ENCODE peak calls at places on chromosomes 16 and 17, in seven cellular contexts. A, N, L, Y, E, P and J are unnamed samples.

GRCh38 chr16:47016700-47017133 is 43.2 kb upstream of the DNAJA2 start:
- DNase-seq in A (no peak), N (no peak), L (no peak), Y (no peak), E (no peak), P (no peak), J (no peak)

GRCh38 chr17:74815671-74816370 is 39.7 kb upstream of the NAT9 start:
- DNase-seq in A (no peak), N (no peak), L (no peak), Y (no peak), E (no peak), P (no peak), J (no peak)

GRCh38 chr17:20059728-20060188 is 50.6 kb downstream of the SPECC1 start:
- DNase-seq in A (no peak), N (no peak), L (no peak), Y (no peak), E (no peak), P (peak; percentile 93), J (no peak)

GRCh38 chr17:20267459-20267842 is 199.9 kb downstream of the LGALS9B start:
- DNase-seq in A (no peak), N (peak; percentile 19), L (peak; percentile 46), Y (no peak), E (no peak), P (no peak), J (no peak)

GRCh38 chr16:57966133-57966805 is 4.7 kb downstream of the CNGB1 start:
- DNase-seq in A (no peak), N (no peak), L (no peak), Y (no peak), E (no peak), P (no peak), J (no peak)

GRCh38 chr16:57091200-57091989 is 988 bp upstream of the CPNE2 start:
- DNase-seq in A (peak; percentile 80), N (no peak), L (no peak), Y (peak; percentile 32), E (peak; percentile 51), P (peak; percentile 65), J (no peak)

GRCh38 chr17:4587195-4587594 is 2.9 kb downstream of the SMTNL2 start:
- DNase-seq in A (no peak), N (no peak), L (no peak), Y (no peak), E (no peak), P (no peak), J (no peak)

GRCh38 chr17:12256380-12256995 is 235.8 kb downstream of the MAP2K4 start:
- DNase-seq in A (no peak), N (no peak), L (no peak), Y (peak; percentile 29), E (no peak), P (peak; percentile 75), J (no peak)

GRCh38 chr16:9148376-9149015 is 57.1 kb downstream of the HAPSTR1 start:
- DNase-seq in A (no peak), N (no peak), L (no peak), Y (no peak), E (no peak), P (no peak), J (no peak)

GRCh38 chr16:14525021-14525420 is 105.0 kb downstream of the PARN start:
- DNase-seq in A (no peak), N (no peak), L (no peak), Y (no peak), E (no peak), P (no peak), J (no peak)

GRCh38 chr16:14458576-14458975 is 171.5 kb downstream of the PARN start:
- DNase-seq in A (no peak), N (no peak), L (no peak), Y (no peak), E (no peak), P (no peak), J (no peak)

DNA sequence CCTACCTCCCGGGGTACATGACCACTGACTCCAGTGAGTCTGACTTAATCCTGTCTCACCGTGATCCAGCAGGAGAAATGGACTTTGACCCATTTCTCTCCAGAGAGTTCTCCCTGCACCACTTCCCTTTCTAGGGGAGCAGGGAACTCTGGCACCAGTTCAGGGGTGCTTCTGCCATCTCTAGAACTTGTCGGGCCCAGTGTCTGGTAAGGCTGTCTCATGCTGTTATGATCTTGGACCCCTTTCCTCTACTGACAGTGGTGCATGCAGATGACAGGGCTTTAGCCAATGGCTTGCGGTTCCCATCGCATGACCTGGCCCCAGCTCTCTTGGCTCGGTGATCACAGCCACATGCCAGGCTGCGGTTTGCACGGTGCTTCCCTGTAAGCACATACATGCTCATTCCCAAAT is 62.0 kb downstream of the SLC39A11 start:
- DNase-seq in A (no peak), N (no peak), L (no peak), Y (no peak), E (peak; percentile 30), P (peak; percentile 26), J (no peak)
- H3K4me1 ChIP-seq in A (no peaks in the 10 kb centered on the region), N (no peaks in the 10 kb centered on the region), L (no peaks in the 10 kb centered on the region), Y (no peaks in the 10 kb centered on the region), E (peaks cover 10% of the 10 kb centered on the region), P (peaks cover 17% of the 10 kb centered on the region), J (no peaks in the 10 kb centered on the region)

GRCh38 chr16:53068423-53068833 is 13.6 kb downstream of the CHD9 start:
- DNase-seq in A (no peak), N (no peak), L (no peak), Y (no peak), E (no peak), P (no peak), J (no peak)
- H3K4me1 ChIP-seq in A (peaks cover 12% of the 10 kb centered on the region), N (peaks cover 12% of the 10 kb centered on the region), L (peaks cover 42% of the 10 kb centered on the region), Y (peaks cover 43% of the 10 kb centered on the region), E (peaks cover 17% of the 10 kb centered on the region), P (no peaks in the 10 kb centered on the region), J (peaks cover 58% of the 10 kb centered on the region)

GRCh38 chr17:49024523-49024922 is 27.3 kb downstream of the IGF2BP1 start:
- DNase-seq in A (no peak), N (no peak), L (no peak), Y (no peak), E (no peak), P (no peak), J (no peak)
- H3K4me1 ChIP-seq in A (no peaks in the 10 kb centered on the region), N (no peaks in the 10 kb centered on the region), L (no peaks in the 10 kb centered on the region), Y (no peaks in the 10 kb centered on the region), E (no peaks in the 10 kb centered on the region), P (peaks cover 55% of the 10 kb centered on the region), J (no peaks in the 10 kb centered on the region)

GRCh38 chr17:50689956-50690886 is 17.5 kb downstream of the ANKRD40 start:
- DNase-seq in A (peak; percentile 52), N (no peak), L (no peak), Y (no peak), E (no peak), P (peak; percentile 69), J (no peak)
- H3K4me1 ChIP-seq in A (peaks cover 45% of the 10 kb centered on the region), N (no peaks in the 10 kb centered on the region), L (no peaks in the 10 kb centered on the region), Y (peaks cover 11% of the 10 kb centered on the region), E (peaks cover 17% of the 10 kb centered on the region), P (peaks cover 98% of the 10 kb centered on the region), J (peaks cover 89% of the 10 kb centered on the region)